ENCODE peak calls at places on chromosomes 2 and 18, in five cellular contexts. U is Panc1, L is PC-3, Y is RWPE2, S is psoas muscle. Z is an unnamed sample.
A peak's percentile ranks its signal among the peaks of the same experiment; 100 is the strongest.

GRCh38 chr18:21291106-21291505 is 49.1 kb downstream of the GREB1L start:
- ATAC-seq in U (no peak), L (peak; percentile 17), Y (no peak), S (no peak), Z (no peak)

GRCh38 chr2:117523267-117523666 is 291.2 kb upstream of the DDX18 start:
- ATAC-seq in U (no peak), L (no peak), Y (peak; percentile 77), S (no peak), Z (no peak)

GRCh38 chr18:9260388-9261380 is 73.9 kb upstream of the TWSG1 start:
- ATAC-seq in U (no peak), L (no peak), Y (no peak), S (no peak), Z (no peak)

GRCh38 chr18:74116628-74117554 is 30.7 kb downstream of the FBXO15 start:
- ATAC-seq in U (peak; percentile 80), L (peak; percentile 60), Y (no peak), S (no peak), Z (no peak)

GRCh38 chr18:35442701-35443100 is 55.1 kb downstream of the INO80C start:
- ATAC-seq in U (no peak), L (no peak), Y (no peak), S (no peak), Z (no peak)

GRCh38 chr2:102581911-102582310 is 37.4 kb upstream of the SLC9A2 start:
- ATAC-seq in U (no peak), L (no peak), Y (no peak), S (no peak), Z (no peak)

GRCh38 chr18:35513181-35513932 is 15.6 kb upstream of the INO80C start:
- ATAC-seq in U (peak; percentile 97), L (no peak), Y (peak; percentile 82), S (peak; percentile 95), Z (peak; percentile 71)

GRCh38 chr18:2564373-2564772 is 6.9 kb downstream of the METTL4 start:
- ATAC-seq in U (no peak), L (peak; percentile 80), Y (no peak), S (no peak), Z (no peak)

GRCh38 chr2:105904938-105905337 is 160.2 kb downstream of the NCK2 start:
- ATAC-seq in U (no peak), L (no peak), Y (no peak), S (no peak), Z (no peak)

GRCh38 chr2:45729753-45730512 is 78.5 kb downstream of the PRKCE start:
- ATAC-seq in U (peak; percentile 78), L (peak; percentile 72), Y (peak; percentile 23), S (no peak), Z (no peak)

GRCh38 chr2:48228345-48228684 is 301.6 kb upstream of the STON1 start:
- ATAC-seq in U (no peak), L (no peak), Y (no peak), S (no peak), Z (no peak)

GRCh38 chr2:229780856-229781773 is 66.8 kb upstream of the DNER start:
- ATAC-seq in U (peak; percentile 86), L (peak; percentile 89), Y (peak; percentile 81), S (peak; percentile 84), Z (peak; percentile 50)

GRCh38 chr2:224958873-224959272 is 83.4 kb downstream of the DOCK10 start:
- ATAC-seq in U (no peak), L (no peak), Y (no peak), S (no peak), Z (no peak)

GRCh38 chr2:11842324-11842723 is 95.9 kb downstream of the LPIN1 start:
- ATAC-seq in U (no peak), L (no peak), Y (no peak), S (no peak), Z (no peak)

GRCh38 chr2:157684940-157685466 is 56.3 kb upstream of the ACVR1C start:
- ATAC-seq in U (no peak), L (no peak), Y (no peak), S (no peak), Z (no peak)

GRCh38 chr2:217929294-217929671 is 73.5 kb downstream of the TNS1 start:
- ATAC-seq in U (no peak), L (no peak), Y (no peak), S (peak; percentile 2), Z (no peak)

GRCh38 chr2:174218773-174219172 is 29.6 kb downstream of the OLA1 start:
- ATAC-seq in U (no peak), L (no peak), Y (no peak), S (no peak), Z (no peak)

GRCh38 chr2:161238264-161238558 is 70.0 kb upstream of the PSMD14 start:
- ATAC-seq in U (no peak), L (peak; percentile 1), Y (peak; percentile 24), S (no peak), Z (no peak)

DNA sequence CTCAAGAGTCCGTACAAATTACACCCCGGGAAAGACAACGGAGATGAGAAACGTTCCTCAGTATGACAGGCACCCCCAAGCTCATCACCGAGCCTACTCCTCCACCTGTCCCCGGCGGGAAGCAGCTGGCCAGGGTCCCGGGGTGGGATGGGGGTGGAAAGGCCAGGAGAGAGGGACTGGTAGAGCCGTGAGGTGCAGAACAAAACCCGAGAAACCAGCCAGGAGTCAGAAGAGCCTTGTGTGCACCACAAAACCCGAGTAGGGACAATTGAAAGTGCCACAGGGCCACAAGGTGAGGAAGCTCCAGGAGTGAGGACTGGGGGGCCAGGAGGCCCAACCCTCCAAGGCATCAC is 75.5 kb upstream of the SALL3 start:
- ATAC-seq in U (no peak), L (no peak), Y (no peak), S (no peak), Z (no peak)
- H3K4me3 ChIP-seq in U (no peak overlapping the region), L (no peak overlapping the region), Y (no peak overlapping the region), S (no peak overlapping the region), Z (no peak overlapping the region)

GRCh38 chr2:42182654-42183308 is 13.6 kb downstream of the EML4 start:
- ATAC-seq in U (no peak), L (no peak), Y (no peak), S (no peak), Z (no peak)
- H3K27ac ChIP-seq in U (peak overlapping the region; percentile 12), L (no peak overlapping the region), Y (no peak overlapping the region), S (no peak overlapping the region), Z (no peak overlapping the region)

DNA sequence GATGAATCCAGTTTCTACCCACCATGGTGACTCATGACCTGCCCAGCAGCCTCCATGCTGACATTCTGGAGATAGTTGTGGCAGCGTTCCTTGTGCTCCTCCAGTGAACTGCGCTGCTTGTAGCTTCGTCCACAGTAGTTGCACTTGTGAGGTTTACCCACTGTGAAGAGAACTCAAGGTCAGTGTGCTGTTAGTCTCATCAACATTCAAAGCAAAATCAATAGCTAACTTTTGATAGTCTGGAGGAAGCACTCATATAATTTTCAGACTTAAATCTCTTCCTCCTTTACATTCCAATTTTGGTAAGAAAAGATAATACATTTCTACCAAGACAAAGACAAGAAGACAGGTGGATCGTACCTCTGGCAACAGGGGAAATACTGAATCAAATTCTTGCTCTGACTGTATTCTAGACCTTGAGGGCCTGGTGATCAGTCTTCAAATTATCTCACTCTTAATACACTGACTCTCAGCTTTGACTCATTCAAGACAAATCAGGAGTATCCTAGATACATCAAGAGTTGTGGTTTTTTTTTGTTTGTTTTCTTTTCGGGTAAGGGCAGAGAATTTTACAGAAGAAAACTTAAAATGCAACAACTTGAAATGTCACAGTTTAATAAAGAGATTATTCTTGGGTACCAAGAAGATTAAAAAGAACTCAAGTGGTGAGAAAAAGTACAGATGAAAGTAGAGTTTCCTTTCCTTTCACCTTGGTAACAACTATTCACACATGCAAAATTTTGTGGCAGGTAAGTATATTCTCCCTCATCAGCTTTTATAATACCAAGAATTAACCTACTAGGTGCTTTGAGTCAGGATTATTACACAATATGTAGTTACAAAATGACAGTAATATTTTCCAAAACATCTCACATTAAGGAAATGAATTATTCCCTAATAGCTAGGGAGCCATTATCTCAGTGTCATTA is 129.2 kb downstream of the IKZF2 start:
- ATAC-seq in U (no peak), L (peak; percentile 97), Y (no peak), S (no peak), Z (no peak)
- H3K4me3 ChIP-seq in U (no peak overlapping the region), L (no peak overlapping the region), Y (no peak overlapping the region), S (no peak overlapping the region), Z (no peak overlapping the region)

DNA sequence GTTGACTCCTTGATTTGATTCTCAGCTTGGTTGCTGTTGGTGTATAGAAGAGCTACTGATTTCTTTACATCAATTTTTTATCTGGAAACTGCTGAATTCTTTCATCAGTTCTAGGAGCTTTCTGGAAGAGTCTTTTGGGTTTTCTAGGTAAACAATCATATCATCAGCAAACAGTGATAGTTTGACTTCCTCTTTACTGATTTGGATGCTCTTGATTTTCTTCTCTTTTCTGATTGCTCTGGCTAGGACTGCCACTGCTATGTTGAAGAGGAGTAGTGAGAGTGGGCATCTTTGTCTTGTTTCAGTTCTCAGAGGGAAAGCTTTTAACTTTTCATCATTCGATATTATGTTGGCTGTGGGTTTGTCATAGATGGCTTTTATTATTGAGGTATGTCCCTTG is 140.5 kb downstream of the ZNF236 start:
- ATAC-seq in U (no peak), L (no peak), Y (no peak), S (no peak), Z (no peak)
- H3K27ac ChIP-seq in U (no peak overlapping the region), L (no peak overlapping the region), Y (no peak overlapping the region), S (no peak overlapping the region), Z (no peak overlapping the region)

GRCh38 chr2:64608867-64609228 is 44.9 kb downstream of the SERTAD2 start:
- ATAC-seq in U (peak; percentile 57), L (peak; percentile 10), Y (no peak), S (peak; percentile 38), Z (no peak)
- H3K4me3 ChIP-seq in U (peak overlapping the region; percentile 50), L (no peak overlapping the region), Y (peak overlapping the region; percentile 13), S (peak overlapping the region; percentile 82), Z (peak overlapping the region; percentile 47)

GRCh38 chr2:127670055-127670956 is 5.0 kb downstream of the LIMS2 start:
- ATAC-seq in U (no peak), L (no peak), Y (no peak), S (no peak), Z (no peak)
- H3K27ac ChIP-seq in U (no peak overlapping the region), L (no peak overlapping the region), Y (no peak overlapping the region), S (no peak overlapping the region), Z (peak overlapping the region; percentile 77)

DNA sequence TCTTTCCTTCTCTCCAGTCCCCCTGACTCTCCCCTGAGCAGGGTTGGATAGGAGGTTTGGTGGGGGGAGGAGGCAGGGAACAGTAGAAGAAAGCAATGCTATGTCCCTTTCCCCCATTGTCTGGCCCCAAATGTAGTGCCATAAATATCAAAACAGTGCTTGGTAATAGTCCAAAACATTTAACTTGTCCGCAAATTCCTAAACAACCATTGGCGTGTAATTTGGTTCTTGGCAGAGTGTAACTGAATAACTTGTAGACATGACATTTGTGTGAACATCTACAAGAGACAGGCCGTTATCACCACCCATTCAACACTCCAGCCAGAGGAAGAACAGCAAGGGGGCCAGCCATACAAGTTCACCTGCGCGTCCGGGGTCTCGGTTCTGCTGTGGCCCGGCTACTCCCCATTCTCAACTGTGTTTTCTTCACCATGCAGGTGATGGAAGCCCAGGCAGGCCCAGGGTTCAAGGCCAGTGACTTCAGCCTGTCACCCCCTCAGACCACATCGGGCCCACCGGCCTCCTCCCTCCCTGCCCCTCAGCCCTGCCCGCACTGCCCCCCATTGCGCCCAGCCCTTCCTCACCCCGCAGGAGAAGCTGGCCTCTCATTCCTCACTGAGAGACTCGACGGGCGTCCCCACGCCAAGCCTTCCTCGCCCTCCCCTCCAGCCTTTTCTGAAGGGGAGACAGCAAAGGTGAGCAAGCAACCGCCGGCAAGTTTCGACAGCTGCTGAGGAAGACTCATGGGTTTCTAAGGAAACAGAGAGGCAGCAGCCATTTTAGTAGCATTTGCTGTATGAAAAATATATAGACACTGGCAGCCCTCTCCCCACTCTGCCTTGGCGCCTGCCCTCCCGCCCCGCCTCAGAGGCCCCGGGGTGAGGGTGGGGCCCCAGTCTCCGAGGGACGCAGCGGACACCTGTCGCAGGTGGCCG is 667 bp upstream of the RAPGEF4 start:
- ATAC-seq in U (peak; percentile 35), L (peak; percentile 18), Y (peak; percentile 56), S (no peak), Z (peak; percentile 28)
- H3K4me3 ChIP-seq in U (peak overlapping the region; percentile 32), L (peak overlapping the region; percentile 70), Y (peak overlapping the region; percentile 44), S (peak overlapping the region; percentile 58), Z (no peak overlapping the region)

GRCh38 chr2:7023542-7023941 is 106.3 kb downstream of the RNF144A start:
- ATAC-seq in U (no peak), L (no peak), Y (no peak), S (peak; percentile 80), Z (no peak)
- H3K27ac ChIP-seq in U (no peak overlapping the region), L (no peak overlapping the region), Y (no peak overlapping the region), S (peak overlapping the region; percentile 53), Z (no peak overlapping the region)